ENCODE peak calls at places on chromosomes 13 and 19, in nine cellular contexts. A, T, W, V, Q, O, F, J and N are unnamed samples.

GRCh38 chr13:113211774-113212173 is 2.4 kb downstream of the CUL4A start:
- DNase-seq in V (no peak), O (no peak), T (peak), A (no peak), Q (no peak), F (no peak), J (no peak), W (no peak), N (no peak)

GRCh38 chr13:103772576-103772975 is 706.4 kb upstream of the SLC10A2 start:
- DNase-seq in F (no peak), O (no peak), W (no peak), T (no peak), J (no peak), A (no peak), V (no peak), Q (no peak), N (no peak)

GRCh38 chr19:609001-609340 is 19.3 kb downstream of the HCN2 start:
- DNase-seq in J (no peak), W (no peak), O (no peak), A (no peak), T (no peak), V (no peak), Q (no peak), F (no peak), N (peak)

GRCh38 chr19:49712397-49712859 is 21.5 kb downstream of the CPT1C start:
- DNase-seq in A (peak), W (peak), T (peak), Q (no peak), V (no peak), O (no peak), J (no peak), F (no peak), N (no peak)

GRCh38 chr19:53549354-53549753 is 11.4 kb downstream of the ZNF331 start:
- DNase-seq in F (no peak), J (no peak), V (no peak), W (peak), T (no peak), O (no peak), A (peak), Q (no peak), N (peak)

GRCh38 chr19:33269016-33269415 is 33.3 kb downstream of the CEBPA start:
- DNase-seq in A (no peak), F (no peak), V (no peak), J (no peak), W (no peak), O (no peak), Q (no peak), T (no peak), N (no peak)

GRCh38 chr19:41945135-41945766 is 13.9 kb downstream of the RABAC1 start:
- DNase-seq in A (no peak), Q (peak), O (peak), V (peak), F (no peak), T (no peak), W (no peak), J (peak), N (no peak)

GRCh38 chr13:113802090-113802531 is 43.1 kb downstream of the TMEM255B start:
- DNase-seq in A (peak), V (no peak), O (no peak), Q (no peak), T (peak), W (peak), F (peak), J (no peak), N (peak)

GRCh38 chr13:37446503-37446902 is 152.1 kb downstream of the POSTN start:
- DNase-seq in T (no peak), F (peak), A (peak), W (peak), Q (no peak), O (no peak), J (no peak), V (no peak), N (peak)

GRCh38 chr19:41911889-41912731 is 16.1 kb downstream of the ERFL start:
- DNase-seq in W (no peak), Q (no peak), A (no peak), J (no peak), T (no peak), F (no peak), V (no peak), O (no peak), N (no peak)

GRCh38 chr13:99572131-99572530 is 70.9 kb downstream of the TM9SF2 start:
- DNase-seq in W (no peak), A (no peak), Q (no peak), F (no peak), O (no peak), T (no peak), V (no peak), J (no peak), N (no peak)

GRCh38 chr13:44426461-44426860 is 52.8 kb downstream of the SERP2 start:
- DNase-seq in F (no peak), O (no peak), J (no peak), W (no peak), V (no peak), A (no peak), T (no peak), Q (no peak), N (no peak)

GRCh38 chr19:14650161-14650560 is 24.5 kb downstream of the ADGRE3 start:
- DNase-seq in A (no peak), O (no peak), W (no peak), Q (no peak), T (no peak), F (no peak), J (no peak), V (no peak), N (no peak)

GRCh38 chr19:17450264-17451075 is 2.0 kb upstream of the TMEM221 start:
- DNase-seq in Q (no peak), W (no peak), J (no peak), A (no peak), F (peak), V (peak), T (no peak), O (no peak), N (no peak)

GRCh38 chr19:2464389-2464788 is 7.6 kb upstream of the LMNB2 start:
- DNase-seq in Q (no peak), A (no peak), F (no peak), V (no peak), J (no peak), T (no peak), W (no peak), O (no peak), N (no peak)

GRCh38 chr13:67119481-67119883 is 110.7 kb downstream of the PCDH9 start:
- DNase-seq in V (no peak), Q (no peak), W (peak), T (no peak), F (peak), O (no peak), J (no peak), A (peak), N (peak)

GRCh38 chr13:42836930-42837329 is 55.5 kb downstream of the FAM216B start:
- DNase-seq in J (no peak), T (peak), F (no peak), W (peak), V (no peak), O (no peak), A (peak), Q (no peak), N (no peak)

GRCh38 chr19:51407631-51408131 is 9.8 kb downstream of the SIGLEC10 start:
- DNase-seq in A (peak), F (peak), V (no peak), W (no peak), T (peak), J (no peak), O (no peak), Q (no peak), N (no peak)

GRCh38 chr19:41543582-41543981 is 32.4 kb upstream of the CEACAM21 start:
- DNase-seq in O (no peak), J (no peak), Q (no peak), A (no peak), V (no peak), W (no peak), F (no peak), T (no peak), N (no peak)

GRCh38 chr13:107370036-107370785 is 802.3 kb upstream of the ARGLU1 start:
- DNase-seq in A (no peak), W (peak), O (no peak), Q (no peak), T (no peak), V (no peak), J (no peak), F (no peak), N (no peak)

GRCh38 chr19:50465986-50466771 is 10.1 kb upstream of the EMC10 start:
- DNase-seq in T (peak), F (no peak), W (no peak), Q (no peak), J (no peak), O (no peak), V (no peak), A (peak), N (no peak)

GRCh38 chr13:93771782-93772181 is 545.2 kb downstream of the GPC6 start:
- DNase-seq in J (no peak), A (no peak), T (no peak), O (no peak), F (no peak), W (no peak), Q (no peak), V (no peak), N (no peak)

GRCh38 chr13:32595306-32595705 is 9.1 kb downstream of the PDS5B start:
- DNase-seq in F (no peak), V (no peak), A (no peak), Q (no peak), O (no peak), T (no peak), W (no peak), J (no peak), N (no peak)

GRCh38 chr13:28640861-28641599 is 17.9 kb upstream of the POMP start:
- DNase-seq in A (no peak), T (no peak), F (no peak), J (no peak), W (no peak), O (no peak), V (no peak), Q (no peak), N (no peak)

GRCh38 chr19:16207063-16207462 is 9.4 kb downstream of the AP1M1 start:
- DNase-seq in W (no peak), Q (no peak), T (no peak), O (no peak), A (no peak), J (no peak), F (no peak), V (no peak), N (no peak)